ENCODE peak calls at places on chromosomes 3 and 15, in five cellular contexts. One of them, this sample, is unnamed.

GRCh38 chr15:96351801-96352593 is 21.5 kb downstream of the NR2F2 start:
- DNase-seq in fibroblast of mammary gland: no peak
- DNase-seq in foreskin fibroblast: no peak
- DNase-seq in RWPE2: no peak
- DNase-seq in lower lobe of right lung: no peak
- DNase-seq in this sample: no peak

GRCh38 chr15:57582080-57582479 is 9.6 kb upstream of the MYZAP start:
- DNase-seq in fibroblast of mammary gland: no peak
- DNase-seq in foreskin fibroblast: no peak
- DNase-seq in lower lobe of right lung: no peak
- DNase-seq in RWPE2: no peak
- DNase-seq in this sample: no peak

GRCh38 chr15:78033864-78034263 is 43.6 kb downstream of the TBC1D2B start:
- DNase-seq in fibroblast of mammary gland: peak; percentile 37
- DNase-seq in lower lobe of right lung: no peak
- DNase-seq in RWPE2: no peak
- DNase-seq in foreskin fibroblast: no peak
- DNase-seq in this sample: no peak

GRCh38 chr3:103048371-103048722 is 613.5 kb downstream of the ZPLD1 start:
- DNase-seq in lower lobe of right lung: no peak
- DNase-seq in foreskin fibroblast: no peak
- DNase-seq in RWPE2: no peak
- DNase-seq in fibroblast of mammary gland: no peak
- DNase-seq in this sample: no peak

GRCh38 chr3:104178695-104179094 is 1188.0 kb upstream of the ALCAM start:
- DNase-seq in RWPE2: no peak
- DNase-seq in lower lobe of right lung: no peak
- DNase-seq in fibroblast of mammary gland: peak; percentile 8
- DNase-seq in foreskin fibroblast: no peak
- DNase-seq in this sample: no peak

GRCh38 chr3:14890470-14890869 is 56.9 kb upstream of the NR2C2 start:
- DNase-seq in RWPE2: no peak
- DNase-seq in foreskin fibroblast: peak; percentile 7
- DNase-seq in fibroblast of mammary gland: peak; percentile 21
- DNase-seq in lower lobe of right lung: no peak
- DNase-seq in this sample: no peak

GRCh38 chr3:47404955-47405790 is 24.4 kb downstream of the PTPN23 start:
- DNase-seq in fibroblast of mammary gland: peak; percentile 19
- DNase-seq in foreskin fibroblast: no peak
- DNase-seq in RWPE2: no peak
- DNase-seq in lower lobe of right lung: no peak
- DNase-seq in this sample: no peak

GRCh38 chr3:159451067-159451466 is 537.6 kb upstream of the IL12A start:
- DNase-seq in lower lobe of right lung: no peak
- DNase-seq in foreskin fibroblast: no peak
- DNase-seq in fibroblast of mammary gland: no peak
- DNase-seq in RWPE2: no peak
- DNase-seq in this sample: no peak

GRCh38 chr15:36965561-36966342 is 134.6 kb downstream of the MEIS2 start:
- DNase-seq in foreskin fibroblast: no peak
- DNase-seq in lower lobe of right lung: no peak
- DNase-seq in fibroblast of mammary gland: peak; percentile 32
- DNase-seq in RWPE2: no peak
- DNase-seq in this sample: no peak

GRCh38 chr15:76341366-76342045 is 4.9 kb downstream of the ISL2 start:
- DNase-seq in foreskin fibroblast: peak; percentile 16
- DNase-seq in fibroblast of mammary gland: no peak
- DNase-seq in lower lobe of right lung: no peak
- DNase-seq in RWPE2: peak; percentile 79
- DNase-seq in this sample: no peak

GRCh38 chr3:106827515-106828213 is 549.6 kb upstream of the CCDC54 start:
- DNase-seq in fibroblast of mammary gland: no peak
- DNase-seq in RWPE2: no peak
- DNase-seq in foreskin fibroblast: peak; percentile 20
- DNase-seq in lower lobe of right lung: no peak
- DNase-seq in this sample: no peak

GRCh38 chr15:91852741-91853500 is 587 bp upstream of the SLCO3A1 start:
- DNase-seq in fibroblast of mammary gland: peak; percentile 59
- DNase-seq in lower lobe of right lung: peak; percentile 91
- DNase-seq in RWPE2: peak; percentile 81
- DNase-seq in foreskin fibroblast: peak; percentile 9
- DNase-seq in this sample: no peak

GRCh38 chr3:45948409-45948808 is 5.1 kb downstream of the CXCR6 start:
- DNase-seq in RWPE2: no peak
- DNase-seq in fibroblast of mammary gland: peak; percentile 40
- DNase-seq in foreskin fibroblast: peak; percentile 83
- DNase-seq in lower lobe of right lung: no peak
- DNase-seq in this sample: peak; percentile 42

GRCh38 chr3:82130056-82130455 is 368.6 kb upstream of the GBE1 start:
- DNase-seq in fibroblast of mammary gland: no peak
- DNase-seq in RWPE2: no peak
- DNase-seq in foreskin fibroblast: no peak
- DNase-seq in lower lobe of right lung: no peak
- DNase-seq in this sample: no peak

GRCh38 chr3:46675843-46676567 is 17.5 kb downstream of the ALS2CL start:
- DNase-seq in RWPE2: no peak
- DNase-seq in lower lobe of right lung: peak; percentile 36
- DNase-seq in fibroblast of mammary gland: peak; percentile 64
- DNase-seq in foreskin fibroblast: no peak
- DNase-seq in this sample: no peak

GRCh38 chr3:190322604-190323240 is 476 bp upstream of the CLDN1 start:
- DNase-seq in RWPE2: no peak
- DNase-seq in lower lobe of right lung: peak; percentile 29
- DNase-seq in fibroblast of mammary gland: peak; percentile 38
- DNase-seq in foreskin fibroblast: no peak
- DNase-seq in this sample: no peak

GRCh38 chr3:43411429-43411828 is 125.1 kb downstream of the SNRK start:
- DNase-seq in foreskin fibroblast: no peak
- DNase-seq in fibroblast of mammary gland: no peak
- DNase-seq in lower lobe of right lung: no peak
- DNase-seq in RWPE2: no peak
- DNase-seq in this sample: no peak

GRCh38 chr3:78659386-78659987 is 1108.3 kb downstream of the ROBO1 start:
- DNase-seq in foreskin fibroblast: peak; percentile 12
- DNase-seq in RWPE2: no peak
- DNase-seq in fibroblast of mammary gland: peak; percentile 62
- DNase-seq in lower lobe of right lung: no peak
- DNase-seq in this sample: peak; percentile 23

GRCh38 chr3:158470944-158471638 is 99.9 kb upstream of the MLF1 start:
- DNase-seq in lower lobe of right lung: no peak
- DNase-seq in RWPE2: no peak
- DNase-seq in fibroblast of mammary gland: peak; percentile 89
- DNase-seq in foreskin fibroblast: peak; percentile 72
- DNase-seq in this sample: peak; percentile 29

GRCh38 chr3:66582721-66583141 is 81.9 kb upstream of the LRIG1 start:
- DNase-seq in foreskin fibroblast: peak; percentile 68
- DNase-seq in fibroblast of mammary gland: peak; percentile 37
- DNase-seq in lower lobe of right lung: no peak
- DNase-seq in RWPE2: no peak
- DNase-seq in this sample: no peak

GRCh38 chr3:52005571-52005986 is 9.9 kb upstream of the RPL29 start:
- DNase-seq in RWPE2: no peak
- DNase-seq in fibroblast of mammary gland: peak; percentile 81
- DNase-seq in foreskin fibroblast: peak; percentile 71
- DNase-seq in lower lobe of right lung: no peak
- DNase-seq in this sample: peak; percentile 42

GRCh38 chr3:45551214-45552010 is 43.1 kb upstream of the LIMD1 start:
- DNase-seq in foreskin fibroblast: peak; percentile 99
- DNase-seq in lower lobe of right lung: no peak
- DNase-seq in RWPE2: peak; percentile 90
- DNase-seq in fibroblast of mammary gland: peak; percentile 100
- DNase-seq in this sample: peak; percentile 97

GRCh38 chr15:34987623-34987981 is 485 bp downstream of the ZNF770 start:
- DNase-seq in foreskin fibroblast: no peak
- DNase-seq in fibroblast of mammary gland: no peak
- DNase-seq in lower lobe of right lung: no peak
- DNase-seq in RWPE2: no peak
- DNase-seq in this sample: no peak

GRCh38 chr15:34986326-34987181 is 1.5 kb downstream of the ZNF770 start:
- DNase-seq in foreskin fibroblast: no peak
- DNase-seq in RWPE2: no peak
- DNase-seq in fibroblast of mammary gland: no peak
- DNase-seq in lower lobe of right lung: no peak
- DNase-seq in this sample: no peak

GRCh38 chr15:34987182-34987488 is 952 bp downstream of the ZNF770 start:
- DNase-seq in lower lobe of right lung: no peak
- DNase-seq in foreskin fibroblast: no peak
- DNase-seq in RWPE2: no peak
- DNase-seq in fibroblast of mammary gland: no peak
- DNase-seq in this sample: no peak

GRCh38 chr15:34987982-34988873 is at the start of gene ZNF770:
- DNase-seq in fibroblast of mammary gland: peak; percentile 71
- DNase-seq in foreskin fibroblast: peak; percentile 79
- DNase-seq in lower lobe of right lung: peak; percentile 86
- DNase-seq in RWPE2: peak; percentile 79
- DNase-seq in this sample: peak; percentile 26

GRCh38 chr15:34984884-34985630 is 3.0 kb downstream of the ZNF770 start:
- DNase-seq in RWPE2: no peak
- DNase-seq in fibroblast of mammary gland: peak; percentile 51
- DNase-seq in lower lobe of right lung: peak; percentile 58
- DNase-seq in foreskin fibroblast: no peak
- DNase-seq in this sample: no peak
- H3K4me3 ChIP-seq in RWPE2: no peak overlapping the region
- H3K4me3 ChIP-seq in fibroblast of mammary gland: no peak overlapping the region
- H3K4me3 ChIP-seq in lower lobe of right lung: no peak overlapping the region
- H3K4me3 ChIP-seq in foreskin fibroblast: no peak overlapping the region
- H3K4me3 ChIP-seq in this sample: no peak overlapping the region

GRCh38 chr3:115784739-115785571 is 161.6 kb downstream of the GAP43 start:
- DNase-seq in lower lobe of right lung: no peak
- DNase-seq in foreskin fibroblast: peak; percentile 97
- DNase-seq in RWPE2: no peak
- DNase-seq in fibroblast of mammary gland: peak; percentile 94
- DNase-seq in this sample: peak; percentile 85
- TF ChIP-seq CTCF in lower lobe of right lung: peak; percentile 20
- TF ChIP-seq CTCF in foreskin fibroblast: no peak
- TF ChIP-seq CTCF in RWPE2: peak; percentile 81
- TF ChIP-seq CTCF in fibroblast of mammary gland: no peak
- TF ChIP-seq CTCF in this sample: no peak

GRCh38 chr3:71001303-71001702 is 582.2 kb downstream of the FOXP1 start:
- DNase-seq in lower lobe of right lung: no peak
- DNase-seq in fibroblast of mammary gland: no peak
- DNase-seq in foreskin fibroblast: no peak
- DNase-seq in RWPE2: no peak
- DNase-seq in this sample: no peak

GRCh38 chr3:70999730-71000129 is 583.8 kb downstream of the FOXP1 start:
- DNase-seq in RWPE2: no peak
- DNase-seq in lower lobe of right lung: no peak
- DNase-seq in foreskin fibroblast: peak; percentile 77
- DNase-seq in fibroblast of mammary gland: peak; percentile 85
- DNase-seq in this sample: no peak

GRCh38 chr3:71005797-71006321 is 577.7 kb downstream of the FOXP1 start:
- DNase-seq in foreskin fibroblast: no peak
- DNase-seq in lower lobe of right lung: no peak
- DNase-seq in fibroblast of mammary gland: peak; percentile 32
- DNase-seq in RWPE2: no peak
- DNase-seq in this sample: no peak

GRCh38 chr3:71000483-71000882 is 583.0 kb downstream of the FOXP1 start:
- DNase-seq in RWPE2: no peak
- DNase-seq in foreskin fibroblast: no peak
- DNase-seq in lower lobe of right lung: no peak
- DNase-seq in fibroblast of mammary gland: no peak
- DNase-seq in this sample: no peak

GRCh38 chr3:71002298-71002697 is 581.2 kb downstream of the FOXP1 start:
- DNase-seq in lower lobe of right lung: no peak
- DNase-seq in foreskin fibroblast: no peak
- DNase-seq in fibroblast of mammary gland: no peak
- DNase-seq in RWPE2: no peak
- DNase-seq in this sample: no peak
- H3K4me3 ChIP-seq in lower lobe of right lung: no peak overlapping the region
- H3K4me3 ChIP-seq in foreskin fibroblast: no peak overlapping the region
- H3K4me3 ChIP-seq in fibroblast of mammary gland: no peak overlapping the region
- H3K4me3 ChIP-seq in RWPE2: no peak overlapping the region
- H3K4me3 ChIP-seq in this sample: no peak overlapping the region

GRCh38 chr3:187352581-187353575 is 15.3 kb upstream of the RTP4 start:
- DNase-seq in foreskin fibroblast: no peak
- DNase-seq in lower lobe of right lung: no peak
- DNase-seq in RWPE2: no peak
- DNase-seq in fibroblast of mammary gland: no peak
- DNase-seq in this sample: no peak
- TF ChIP-seq CTCF in foreskin fibroblast: no peak
- TF ChIP-seq CTCF in lower lobe of right lung: no peak
- TF ChIP-seq CTCF in RWPE2: no peak
- TF ChIP-seq CTCF in fibroblast of mammary gland: no peak
- TF ChIP-seq CTCF in this sample: no peak

DNA sequence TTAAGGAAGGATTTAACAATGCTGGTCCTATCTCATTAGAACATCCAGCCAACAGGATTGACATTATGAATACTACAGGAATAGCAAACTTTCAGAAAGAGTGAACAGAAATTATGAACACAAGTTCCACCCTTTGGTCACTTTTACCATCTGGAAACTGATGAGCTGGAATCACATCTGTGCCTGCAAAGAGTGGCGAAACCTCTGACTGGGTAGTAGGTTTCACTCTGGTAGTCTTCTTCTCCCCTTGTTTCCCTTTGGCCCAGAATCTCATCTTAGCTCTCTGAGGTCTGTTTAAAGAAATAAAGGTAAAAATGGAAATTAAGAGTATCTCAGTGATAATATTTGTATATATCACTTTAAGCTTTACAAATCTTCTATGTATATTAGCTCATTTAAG is 73.1 kb downstream of the NR2E3 start:
- DNase-seq in fibroblast of mammary gland: no peak
- DNase-seq in RWPE2: no peak
- DNase-seq in foreskin fibroblast: no peak
- DNase-seq in lower lobe of right lung: no peak
- DNase-seq in this sample: no peak
- H3K4me3 ChIP-seq in fibroblast of mammary gland: no peak overlapping the region
- H3K4me3 ChIP-seq in RWPE2: no peak overlapping the region
- H3K4me3 ChIP-seq in foreskin fibroblast: no peak overlapping the region
- H3K4me3 ChIP-seq in lower lobe of right lung: no peak overlapping the region
- H3K4me3 ChIP-seq in this sample: no peak overlapping the region

DNA sequence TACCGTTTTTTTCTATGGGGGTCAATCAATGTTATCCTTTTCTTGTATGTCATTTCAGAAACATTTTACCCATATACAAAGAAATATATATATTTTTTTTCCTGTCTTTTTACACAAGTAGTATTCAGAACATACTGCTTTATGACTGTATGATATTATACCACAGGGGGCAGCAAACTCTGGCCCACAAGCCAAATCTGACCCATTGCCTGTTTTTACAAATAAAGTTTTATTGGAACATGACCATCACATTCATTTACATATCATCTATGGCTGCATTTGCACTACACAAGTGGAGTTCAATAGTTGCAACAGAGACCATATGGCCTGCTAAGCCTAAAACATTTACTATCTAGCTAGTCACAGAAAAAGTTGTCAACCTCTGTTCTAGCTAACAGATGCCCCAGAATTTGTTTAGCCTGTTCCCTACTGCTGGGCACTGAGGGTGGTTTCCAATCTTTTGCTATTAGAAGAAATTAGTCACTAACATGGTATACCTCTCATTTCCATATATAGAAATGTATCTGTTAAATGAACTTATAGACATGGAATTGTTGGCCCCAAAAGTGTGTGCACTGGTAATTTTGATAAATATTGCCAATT is 57.7 kb downstream of the BFSP2 start:
- DNase-seq in lower lobe of right lung: no peak
- DNase-seq in fibroblast of mammary gland: peak; percentile 30
- DNase-seq in foreskin fibroblast: no peak
- DNase-seq in RWPE2: no peak
- DNase-seq in this sample: no peak
- TF ChIP-seq CTCF in lower lobe of right lung: no peak
- TF ChIP-seq CTCF in fibroblast of mammary gland: peak; percentile 44
- TF ChIP-seq CTCF in foreskin fibroblast: no peak
- TF ChIP-seq CTCF in RWPE2: peak; percentile 44
- TF ChIP-seq CTCF in this sample: peak; percentile 39

This sample was measured in AG04450.